ENCODE peak calls at places on chromosomes 11 and 22, in five cellular contexts. One of them, this sample, is unnamed.

GRCh38 chr11:296206-296975 is 2.9 kb downstream of the IFITM5 start:
- DNase-seq in lung: no peak
- DNase-seq in HCT116: no peak
- DNase-seq in heart left ventricle: no peak
- DNase-seq in RWPE2: peak; percentile 51
- DNase-seq in this sample: no peak

GRCh38 chr11:71301858-71302533 is 49.6 kb upstream of the SHANK2 start:
- DNase-seq in lung: peak; percentile 26
- DNase-seq in HCT116: no peak
- DNase-seq in heart left ventricle: no peak
- DNase-seq in RWPE2: peak; percentile 29
- DNase-seq in this sample: no peak

GRCh38 chr22:19902245-19902699 is 39.3 kb upstream of the COMT start:
- DNase-seq in lung: no peak
- DNase-seq in HCT116: no peak
- DNase-seq in heart left ventricle: no peak
- DNase-seq in RWPE2: no peak
- DNase-seq in this sample: no peak

GRCh38 chr11:73795925-73796632 is 8.4 kb downstream of the MRPL48 start:
- DNase-seq in lung: no peak
- DNase-seq in HCT116: no peak
- DNase-seq in heart left ventricle: peak; percentile 35
- DNase-seq in RWPE2: no peak
- DNase-seq in this sample: no peak

GRCh38 chr11:102680945-102681344 is 24.6 kb downstream of the MMP27 start:
- DNase-seq in lung: no peak
- DNase-seq in HCT116: no peak
- DNase-seq in heart left ventricle: no peak
- DNase-seq in RWPE2: no peak
- DNase-seq in this sample: no peak

GRCh38 chr22:33470456-33470855 is 412.3 kb upstream of the SYN3 start:
- DNase-seq in lung: no peak
- DNase-seq in HCT116: no peak
- DNase-seq in heart left ventricle: no peak
- DNase-seq in RWPE2: no peak
- DNase-seq in this sample: no peak

GRCh38 chr11:75582935-75583709 is 21.1 kb downstream of the SERPINH1 start:
- DNase-seq in lung: peak; percentile 67
- DNase-seq in HCT116: no peak
- DNase-seq in heart left ventricle: peak; percentile 78
- DNase-seq in RWPE2: no peak
- DNase-seq in this sample: peak; percentile 82

GRCh38 chr11:66718320-66718971 is 10.6 kb downstream of the SPTBN2 start:
- DNase-seq in lung: peak; percentile 45
- DNase-seq in HCT116: no peak
- DNase-seq in heart left ventricle: no peak
- DNase-seq in RWPE2: no peak
- DNase-seq in this sample: peak; percentile 74

GRCh38 chr11:109138200-109138599 is 283.8 kb upstream of the C11orf87 start:
- DNase-seq in lung: no peak
- DNase-seq in HCT116: no peak
- DNase-seq in heart left ventricle: no peak
- DNase-seq in RWPE2: no peak
- DNase-seq in this sample: no peak

GRCh38 chr22:23113847-23114720 is 27.7 kb downstream of the RSPH14 start:
- DNase-seq in lung: no peak
- DNase-seq in HCT116: no peak
- DNase-seq in heart left ventricle: no peak
- DNase-seq in RWPE2: no peak
- DNase-seq in this sample: no peak

GRCh38 chr11:86069408-86070086 is 663 bp upstream of the PICALM start:
- DNase-seq in lung: peak; percentile 51
- DNase-seq in HCT116: peak; percentile 54
- DNase-seq in heart left ventricle: peak; percentile 71
- DNase-seq in RWPE2: peak; percentile 49
- DNase-seq in this sample: no peak

GRCh38 chr11:107962181-107962580 is 33.9 kb downstream of the RAB39A start:
- DNase-seq in lung: no peak
- DNase-seq in HCT116: no peak
- DNase-seq in heart left ventricle: no peak
- DNase-seq in RWPE2: no peak
- DNase-seq in this sample: no peak

GRCh38 chr22:30290318-30290678 is 993 bp upstream of the CASTOR1 start:
- DNase-seq in lung: no peak
- DNase-seq in HCT116: no peak
- DNase-seq in heart left ventricle: no peak
- DNase-seq in RWPE2: no peak
- DNase-seq in this sample: no peak

GRCh38 chr22:49756201-49756600 is 71.5 kb downstream of the BRD1 start:
- DNase-seq in lung: no peak
- DNase-seq in HCT116: no peak
- DNase-seq in heart left ventricle: no peak
- DNase-seq in RWPE2: peak; percentile 34
- DNase-seq in this sample: no peak

GRCh38 chr11:10473371-10473770 is 18.3 kb downstream of the AMPD3 start:
- DNase-seq in lung: no peak
- DNase-seq in HCT116: no peak
- DNase-seq in heart left ventricle: no peak
- DNase-seq in RWPE2: no peak
- DNase-seq in this sample: no peak

GRCh38 chr11:46079662-46080061 is 41.6 kb downstream of the PHF21A start:
- DNase-seq in lung: no peak
- DNase-seq in HCT116: no peak
- DNase-seq in heart left ventricle: no peak
- DNase-seq in RWPE2: no peak
- DNase-seq in this sample: no peak

GRCh38 chr11:5689551-5689983 is at the start of gene TRIM22:
- DNase-seq in lung: peak; percentile 60
- DNase-seq in HCT116: no peak
- DNase-seq in heart left ventricle: peak; percentile 32
- DNase-seq in RWPE2: no peak
- DNase-seq in this sample: no peak

GRCh38 chr11:70352074-70352473 is 46.3 kb upstream of the CTTN start:
- DNase-seq in lung: no peak
- DNase-seq in HCT116: no peak
- DNase-seq in heart left ventricle: no peak
- DNase-seq in RWPE2: no peak
- DNase-seq in this sample: no peak

GRCh38 chr11:128738942-128739341 is 45.1 kb downstream of the FLI1 start:
- DNase-seq in lung: no peak
- DNase-seq in HCT116: no peak
- DNase-seq in heart left ventricle: no peak
- DNase-seq in RWPE2: no peak
- DNase-seq in this sample: no peak

GRCh38 chr11:44958165-44958564 is 7.5 kb upstream of the TP53I11 start:
- DNase-seq in lung: no peak
- DNase-seq in HCT116: no peak
- DNase-seq in heart left ventricle: no peak
- DNase-seq in RWPE2: no peak
- DNase-seq in this sample: no peak

GRCh38 chr11:32161293-32161692 is 70.4 kb downstream of the RCN1 start:
- DNase-seq in lung: no peak
- DNase-seq in HCT116: no peak
- DNase-seq in heart left ventricle: no peak
- DNase-seq in RWPE2: no peak
- DNase-seq in this sample: no peak

DNA sequence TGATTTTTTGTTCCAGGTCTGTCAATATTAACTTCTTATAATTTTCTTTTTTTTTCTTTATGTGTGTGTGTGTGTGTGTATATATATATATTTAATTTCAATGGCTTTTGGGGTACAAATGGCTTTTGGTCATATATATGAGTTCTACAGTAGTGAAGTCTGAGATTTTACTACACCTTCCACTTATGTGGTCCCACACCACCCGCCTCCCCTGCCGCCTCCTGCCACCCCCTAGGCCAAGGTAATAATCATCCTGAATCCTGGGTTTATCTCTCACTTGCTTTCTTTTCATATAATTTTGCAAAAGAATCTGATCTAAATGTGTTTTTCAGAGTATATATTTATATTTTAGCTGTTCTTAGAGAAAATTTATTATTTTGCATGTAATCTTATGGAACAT is 11.1 kb downstream of the NEAT1 start:
- DNase-seq in lung: no peak
- DNase-seq in HCT116: no peak
- DNase-seq in heart left ventricle: peak; percentile 5
- DNase-seq in RWPE2: no peak
- DNase-seq in this sample: no peak
- H3K4me1 ChIP-seq in lung: peaks cover 11% of the 10 kb centered on the region
- H3K4me1 ChIP-seq in HCT116: no peaks in the 10 kb centered on the region
- H3K4me1 ChIP-seq in heart left ventricle: no peaks in the 10 kb centered on the region
- H3K4me1 ChIP-seq in RWPE2: peaks cover 23% of the 10 kb centered on the region
- H3K4me1 ChIP-seq in this sample: peaks cover 28% of the 10 kb centered on the region

GRCh38 chr22:46727813-46728364 is 10.2 kb downstream of the CERK start:
- DNase-seq in lung: no peak
- DNase-seq in HCT116: no peak
- DNase-seq in heart left ventricle: peak; percentile 16
- DNase-seq in RWPE2: no peak
- DNase-seq in this sample: no peak
- H3K27ac ChIP-seq in lung: no peak overlapping the region
- H3K27ac ChIP-seq in HCT116: no peak overlapping the region
- H3K27ac ChIP-seq in heart left ventricle: peak overlapping the region; percentile 99
- H3K27ac ChIP-seq in RWPE2: no peak overlapping the region
- H3K27ac ChIP-seq in this sample: no peak overlapping the region

GRCh38 chr22:24162377-24162927 is 18.8 kb upstream of the SUSD2 start:
- DNase-seq in lung: no peak
- DNase-seq in HCT116: no peak
- DNase-seq in heart left ventricle: no peak
- DNase-seq in RWPE2: no peak
- DNase-seq in this sample: no peak
- TF ChIP-seq CTCF in lung: no peak
- TF ChIP-seq CTCF in HCT116: no peak
- TF ChIP-seq CTCF in heart left ventricle: no peak
- TF ChIP-seq CTCF in RWPE2: no peak
- TF ChIP-seq CTCF in this sample: no peak

DNA sequence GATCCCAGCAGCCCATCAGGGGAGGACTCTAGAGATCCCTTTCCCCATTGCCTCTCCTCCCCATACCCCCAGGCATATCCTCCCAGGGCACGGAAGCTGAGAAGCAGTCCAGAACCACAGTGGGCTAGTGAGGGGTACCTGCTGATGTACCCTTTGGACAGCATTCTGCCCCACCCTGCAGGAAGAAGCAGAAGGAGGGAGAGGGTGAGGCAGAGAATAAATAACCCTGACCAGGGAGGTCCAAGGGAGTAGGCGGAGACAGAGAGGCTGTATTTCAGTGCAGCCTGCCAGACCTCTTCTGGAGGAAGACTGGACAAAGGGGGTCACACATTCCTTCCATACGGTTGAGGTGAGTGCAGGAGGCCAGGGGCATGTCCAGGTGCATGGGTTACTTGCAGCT is at the start of gene OR51E1:
- DNase-seq in lung: no peak
- DNase-seq in HCT116: no peak
- DNase-seq in heart left ventricle: no peak
- DNase-seq in RWPE2: no peak
- DNase-seq in this sample: no peak
- H3K4me1 ChIP-seq in lung: no peaks in the 10 kb centered on the region
- H3K4me1 ChIP-seq in HCT116: no peaks in the 10 kb centered on the region
- H3K4me1 ChIP-seq in heart left ventricle: peaks cover 11% of the 10 kb centered on the region
- H3K4me1 ChIP-seq in RWPE2: no peaks in the 10 kb centered on the region
- H3K4me1 ChIP-seq in this sample: no peaks in the 10 kb centered on the region

GRCh38 chr11:12143461-12144258 is 33.3 kb downstream of the MICAL2 start:
- DNase-seq in lung: no peak
- DNase-seq in HCT116: no peak
- DNase-seq in heart left ventricle: no peak
- DNase-seq in RWPE2: no peak
- DNase-seq in this sample: no peak
- H3K27ac ChIP-seq in lung: peak overlapping the region; percentile 79
- H3K27ac ChIP-seq in HCT116: no peak overlapping the region
- H3K27ac ChIP-seq in heart left ventricle: no peak overlapping the region
- H3K27ac ChIP-seq in RWPE2: peak overlapping the region; percentile 37
- H3K27ac ChIP-seq in this sample: no peak overlapping the region

DNA sequence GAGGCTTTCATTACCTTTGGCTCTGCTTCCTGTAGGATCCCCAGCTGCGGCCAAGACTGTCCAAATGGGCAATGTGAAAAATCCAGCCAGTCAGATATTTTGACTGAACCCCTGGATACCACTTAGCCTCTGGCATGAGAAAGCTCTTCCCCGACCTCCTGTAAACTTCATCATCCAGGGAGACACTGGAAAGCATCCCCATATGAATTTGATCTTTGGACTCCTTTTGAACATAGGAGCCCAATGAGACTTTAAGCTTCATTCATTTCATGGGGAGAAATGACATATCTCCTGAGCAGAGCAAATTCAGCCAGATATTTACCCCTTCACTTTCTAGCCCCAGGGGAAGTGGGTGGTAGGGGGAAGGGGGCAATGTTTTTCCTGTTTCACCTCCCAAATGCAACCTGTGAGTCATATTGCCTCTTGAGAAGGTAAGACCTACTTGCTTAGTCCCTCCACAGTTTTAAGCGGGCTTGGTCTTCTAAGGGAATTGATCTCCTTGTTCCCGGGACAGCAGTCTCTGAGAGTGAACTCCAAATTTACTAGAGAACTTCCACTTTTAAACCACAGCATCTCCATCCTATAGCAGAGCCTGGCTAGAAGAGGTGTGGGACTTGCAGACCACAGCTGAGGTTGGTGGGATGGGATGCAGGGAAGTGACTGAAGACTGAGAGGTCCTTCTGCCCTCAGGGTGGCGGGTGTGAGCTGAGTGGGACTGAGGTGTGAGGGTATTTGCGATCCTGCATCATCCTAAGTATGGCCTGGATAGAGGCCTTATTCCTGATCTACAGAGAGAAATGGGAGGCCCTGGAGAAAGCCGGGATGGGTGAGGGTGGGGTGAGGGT is 20.3 kb upstream of the POU2AF1 start:
- DNase-seq in lung: no peak
- DNase-seq in HCT116: no peak
- DNase-seq in heart left ventricle: no peak
- DNase-seq in RWPE2: no peak
- DNase-seq in this sample: no peak
- TF ChIP-seq CTCF in lung: no peak
- TF ChIP-seq CTCF in HCT116: no peak
- TF ChIP-seq CTCF in heart left ventricle: no peak
- TF ChIP-seq CTCF in RWPE2: no peak
- TF ChIP-seq CTCF in this sample: no peak

DNA sequence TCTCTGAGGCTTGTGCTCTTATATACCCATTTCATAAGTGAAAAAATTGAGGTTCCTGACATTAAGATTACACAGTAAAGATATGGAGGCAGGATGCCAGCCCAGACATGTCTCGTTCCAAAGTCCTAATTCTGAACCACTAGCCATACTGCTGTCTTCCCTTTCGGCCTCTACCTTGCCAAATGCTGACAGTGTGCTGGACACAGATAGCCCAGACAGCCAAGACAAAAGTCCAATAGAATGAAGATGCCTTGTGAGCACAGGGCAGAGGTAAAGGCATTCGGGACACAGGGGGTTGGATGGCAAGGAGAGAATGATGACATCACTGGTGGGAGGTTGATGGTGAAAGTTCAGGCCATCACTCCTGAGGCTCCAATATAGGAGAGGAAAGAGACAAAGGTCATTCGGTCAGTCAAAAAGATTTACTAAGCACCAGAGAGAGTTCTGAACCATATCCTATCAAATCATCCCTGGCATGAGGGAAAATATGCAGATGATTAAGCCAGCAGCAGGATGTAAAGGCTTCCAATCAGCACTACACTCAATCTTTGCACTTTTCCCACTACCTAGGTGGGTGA is 174.0 kb upstream of the MTMR2 start:
- DNase-seq in lung: no peak
- DNase-seq in HCT116: no peak
- DNase-seq in heart left ventricle: no peak
- DNase-seq in RWPE2: no peak
- DNase-seq in this sample: no peak
- H3K4me1 ChIP-seq in lung: peaks cover 2% of the 10 kb centered on the region
- H3K4me1 ChIP-seq in HCT116: peaks cover 13% of the 10 kb centered on the region
- H3K4me1 ChIP-seq in heart left ventricle: no peaks in the 10 kb centered on the region
- H3K4me1 ChIP-seq in RWPE2: peaks cover 44% of the 10 kb centered on the region
- H3K4me1 ChIP-seq in this sample: peaks cover 16% of the 10 kb centered on the region

This sample was measured in pancreas.